ENCODE peak calls at places on chromosomes 16 and 17, in four cellular contexts. I is H1, U is lower leg skin, Z is mucosa of descending colon. A is an unnamed sample.

GRCh38 chr17:57899391-57899790 is 49.5 kb upstream of the MRPS23 start:
- DNase-seq in U (peak; percentile 63), Z (peak; percentile 57), I (no peak), A (peak; percentile 73)

GRCh38 chr16:81175325-81175891 is 63.1 kb upstream of the BCO1 start:
- DNase-seq in Z (no peak), U (no peak), I (no peak), A (peak; percentile 52)

GRCh38 chr16:2091722-2092620 is 43.7 kb downstream of the PKD1 start:
- DNase-seq in U (no peak), Z (peak; percentile 85), I (no peak), A (no peak)

GRCh38 chr17:7173687-7174602 is 5.2 kb downstream of the ASGR1 start:
- DNase-seq in I (peak; percentile 72), Z (peak; percentile 66), U (peak; percentile 44), A (peak; percentile 50)

GRCh38 chr17:65559802-65560627 is 1.4 kb downstream of the AXIN2 start:
- DNase-seq in Z (peak; percentile 69), I (no peak), U (no peak), A (no peak)

GRCh38 chr17:54982399-54982798 is 13.8 kb downstream of the STXBP4 start:
- DNase-seq in U (peak; percentile 31), I (no peak), Z (no peak), A (no peak)

GRCh38 chr17:64496348-64496785 is 487 bp downstream of the POLG2 start:
- DNase-seq in U (no peak), Z (no peak), I (no peak), A (peak; percentile 20)

GRCh38 chr17:48825446-48826381 is 5.1 kb upstream of the CALCOCO2 start:
- DNase-seq in Z (no peak), I (no peak), U (no peak), A (peak; percentile 63)

GRCh38 chr17:79874329-79874981 is 35.2 kb upstream of the CBX4 start:
- DNase-seq in I (no peak), U (no peak), Z (peak; percentile 2), A (peak; percentile 65)

GRCh38 chr16:4288148-4288921 is 15.5 kb upstream of the TFAP4 start:
- DNase-seq in Z (peak; percentile 84), I (no peak), U (no peak), A (peak; percentile 91)

GRCh38 chr17:16975744-16976625 is 4.1 kb upstream of the TNFRSF13B start:
- DNase-seq in Z (no peak), U (no peak), I (no peak), A (no peak)

GRCh38 chr17:72467841-72468653 is 347.2 kb downstream of the SOX9 start:
- DNase-seq in I (no peak), Z (peak; percentile 83), U (peak; percentile 39), A (peak; percentile 97)

GRCh38 chr17:63993368-63993990 is 4.7 kb upstream of the PRR29 start:
- DNase-seq in Z (no peak), I (no peak), U (no peak), A (peak; percentile 23)

GRCh38 chr16:69340095-69340644 is 598 bp downstream of the NIP7 start:
- DNase-seq in U (no peak), I (no peak), Z (no peak), A (peak; percentile 14)

GRCh38 chr17:35969558-35970442 is 11.5 kb downstream of the CCL16 start:
- DNase-seq in Z (peak; percentile 59), I (peak; percentile 60), U (peak; percentile 75), A (peak; percentile 82)